ENCODE peak calls at places on chromosome 18, in eight cellular contexts. T, I, R, Y, K, Z, E and P are unnamed samples.

GRCh38 chr18:66473882-66474281 is 130.0 kb downstream of the CDH19 start:
- DNase-seq in E (no peak), I (no peak), T (no peak), Y (no peak), K (no peak), R (no peak), Z (no peak), P (no peak)

GRCh38 chr18:74315464-74316256 is at the start of gene C18orf63:
- DNase-seq in R (no peak), Z (no peak), E (no peak), I (no peak), T (no peak), Y (no peak), K (no peak), P (no peak)

GRCh38 chr18:62944454-62944853 is 229.1 kb downstream of the PHLPP1 start:
- DNase-seq in E (no peak), R (no peak), Y (no peak), I (no peak), T (no peak), Z (no peak), K (no peak), P (no peak)

GRCh38 chr18:12645751-12646203 is 12.1 kb downstream of the SPIRE1 start:
- DNase-seq in Z (peak; percentile 55), T (no peak), I (peak; percentile 70), Y (no peak), R (no peak), E (peak; percentile 74), K (no peak), P (no peak)

GRCh38 chr18:45267622-45268021 is 347.7 kb upstream of the SLC14A2 start:
- DNase-seq in Y (no peak), Z (no peak), E (no peak), T (no peak), K (no peak), R (no peak), I (no peak), P (no peak)

GRCh38 chr18:62848946-62849345 is 133.6 kb downstream of the PHLPP1 start:
- DNase-seq in T (no peak), I (peak; percentile 14), Y (no peak), K (no peak), R (no peak), Z (no peak), E (no peak), P (no peak)

GRCh38 chr18:67519582-67519981 is 3.1 kb upstream of the DSEL start:
- DNase-seq in K (no peak), E (no peak), Z (no peak), T (no peak), I (peak; percentile 17), Y (no peak), R (no peak), P (no peak)

GRCh38 chr18:11999431-11999830 is 18.1 kb downstream of the IMPA2 start:
- DNase-seq in R (no peak), Y (no peak), E (no peak), Z (no peak), K (no peak), I (no peak), T (no peak), P (no peak)

GRCh38 chr18:9242987-9243386 is 91.6 kb upstream of the TWSG1 start:
- DNase-seq in I (no peak), Y (no peak), Z (no peak), K (no peak), E (no peak), R (no peak), T (no peak), P (no peak)

GRCh38 chr18:35029103-35029502 is 12.1 kb upstream of the MAPRE2 start:
- DNase-seq in Z (peak; percentile 37), I (no peak), K (no peak), Y (no peak), E (no peak), R (no peak), T (no peak), P (no peak)

GRCh38 chr18:42053188-42053781 is 98.3 kb downstream of the PIK3C3 start:
- DNase-seq in K (peak; percentile 55), E (peak; percentile 49), I (peak; percentile 65), Z (peak; percentile 51), R (peak; percentile 26), T (peak; percentile 75), Y (peak; percentile 33), P (peak; percentile 28)

GRCh38 chr18:31876707-31877106 is 66.2 kb downstream of the TRAPPC8 start:
- DNase-seq in E (no peak), R (no peak), T (no peak), K (no peak), I (peak; percentile 66), Y (no peak), Z (no peak), P (no peak)

GRCh38 chr18:9333441-9334350 is 877 bp upstream of the TWSG1 start:
- DNase-seq in E (no peak), R (no peak), K (peak; percentile 46), Y (no peak), I (no peak), Z (no peak), T (peak; percentile 3), P (peak; percentile 34)

GRCh38 chr18:39806519-39806918 is 2148.5 kb upstream of the PIK3C3 start:
- DNase-seq in T (no peak), E (no peak), Z (no peak), K (no peak), I (peak; percentile 52), Y (no peak), R (peak; percentile 21), P (no peak)

GRCh38 chr18:46174317-46175039 is 70.3 kb downstream of the HAUS1 start:
- DNase-seq in Z (peak; percentile 38), I (peak; percentile 67), E (peak; percentile 36), K (peak; percentile 39), Y (peak; percentile 71), T (no peak), R (no peak), P (peak; percentile 43)

GRCh38 chr18:12421732-12422131 is 14.0 kb downstream of the PRELID3A start:
- DNase-seq in Z (no peak), E (no peak), R (no peak), Y (no peak), K (no peak), I (no peak), T (no peak), P (no peak)

GRCh38 chr18:59605633-59606192 is 91.5 kb downstream of the CCBE1 start:
- DNase-seq in T (no peak), E (no peak), I (no peak), K (no peak), Y (no peak), Z (peak; percentile 51), R (no peak), P (no peak)

GRCh38 chr18:75211002-75211621 is 515 bp downstream of the TSHZ1 start:
- DNase-seq in T (peak; percentile 28), Y (peak; percentile 65), I (peak; percentile 50), E (no peak), Z (peak; percentile 24), K (peak; percentile 38), R (no peak), P (peak; percentile 29)

DNA sequence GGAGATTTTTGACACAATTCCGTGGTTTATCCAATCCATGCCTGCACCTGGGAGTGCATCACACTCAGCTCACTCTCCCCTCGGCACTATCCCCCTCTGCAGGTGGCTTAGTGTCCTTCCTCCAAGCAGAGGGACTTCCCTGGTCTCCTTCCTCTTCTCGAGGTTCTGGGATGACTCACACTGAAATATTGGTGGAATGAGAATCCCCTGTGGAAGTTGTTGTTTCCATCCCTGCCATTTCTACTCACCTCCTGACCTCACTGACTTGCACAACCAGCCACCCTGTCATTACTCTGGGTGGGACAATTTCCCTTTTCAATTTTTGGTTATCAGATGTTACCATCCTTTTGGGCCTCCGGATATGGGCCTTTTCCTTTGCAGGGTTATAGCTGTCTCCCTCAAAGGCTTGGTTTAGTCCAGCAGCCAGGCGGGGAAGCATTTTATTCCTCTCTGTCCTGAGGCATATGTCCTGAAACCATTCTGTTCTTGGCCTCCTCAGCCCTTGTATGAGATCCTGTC is 59.9 kb downstream of the PTPRM start:
- DNase-seq in T (no peak), Z (no peak), E (no peak), Y (no peak), I (peak; percentile 49), K (no peak), R (peak; percentile 72), P (no peak)
- TF ChIP-seq CTCF in T (no peak), Z (no peak), E (no peak), Y (no peak), I (no peak), K (no peak), R (peak; percentile 52), P (no peak)

DNA sequence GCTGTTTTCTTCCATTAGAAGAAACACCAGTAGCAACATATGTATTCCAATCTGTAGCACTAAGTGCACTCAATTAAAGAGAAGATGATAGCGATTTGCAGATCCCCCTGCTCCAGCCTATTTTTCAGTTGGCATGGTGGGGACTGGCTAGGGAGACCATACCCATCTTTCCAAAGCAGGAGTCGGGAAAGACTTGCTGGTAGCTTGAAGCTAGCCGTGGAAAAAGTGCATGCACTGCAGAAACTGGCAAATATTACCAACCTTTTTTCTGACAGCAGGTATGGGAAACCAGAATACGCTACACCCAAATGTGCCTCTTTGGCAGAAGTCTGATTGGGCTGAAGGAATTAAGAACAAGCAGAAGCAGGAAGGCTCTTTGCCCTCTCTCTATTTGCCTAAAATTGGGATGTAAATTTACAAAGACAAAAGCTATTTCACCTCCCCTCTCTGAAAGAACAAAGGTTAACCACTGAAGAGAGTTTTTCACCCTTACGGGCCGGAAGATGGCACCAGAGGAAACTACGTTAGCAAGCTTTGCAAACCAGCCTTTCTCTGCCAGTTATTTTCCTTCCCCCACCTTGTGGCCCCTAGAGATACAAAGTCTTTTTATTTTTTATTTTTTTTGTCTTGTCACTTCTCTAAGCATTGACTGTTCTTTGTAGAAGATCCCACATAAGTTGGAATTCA is 273.1 kb downstream of the DLGAP1 start:
- DNase-seq in K (no peak), R (no peak), I (no peak), Y (no peak), Z (no peak), E (no peak), T (no peak), P (no peak)
- TF ChIP-seq CTCF in K (no peak), R (no peak), I (no peak), Y (no peak), Z (no peak), E (no peak), T (peak; percentile 43), P (no peak)

GRCh38 chr18:61435064-61435652 is 101.9 kb downstream of the CDH20 start:
- DNase-seq in R (no peak), Z (no peak), E (no peak), K (no peak), Y (no peak), I (peak; percentile 35), T (no peak), P (no peak)
- TF ChIP-seq CTCF in R (peak; percentile 66), Z (no peak), E (peak; percentile 17), K (no peak), Y (peak; percentile 12), I (peak; percentile 56), T (peak; percentile 71), P (no peak)

GRCh38 chr18:29434650-29435049 is 1257.7 kb upstream of the CDH2 start:
- DNase-seq in Y (no peak), R (no peak), K (no peak), Z (no peak), T (no peak), I (no peak), E (no peak), P (no peak)

GRCh38 chr18:29439398-29439797 is 1262.5 kb upstream of the CDH2 start:
- DNase-seq in I (no peak), Z (no peak), T (no peak), E (no peak), K (no peak), Y (no peak), R (no peak), P (no peak)

DNA sequence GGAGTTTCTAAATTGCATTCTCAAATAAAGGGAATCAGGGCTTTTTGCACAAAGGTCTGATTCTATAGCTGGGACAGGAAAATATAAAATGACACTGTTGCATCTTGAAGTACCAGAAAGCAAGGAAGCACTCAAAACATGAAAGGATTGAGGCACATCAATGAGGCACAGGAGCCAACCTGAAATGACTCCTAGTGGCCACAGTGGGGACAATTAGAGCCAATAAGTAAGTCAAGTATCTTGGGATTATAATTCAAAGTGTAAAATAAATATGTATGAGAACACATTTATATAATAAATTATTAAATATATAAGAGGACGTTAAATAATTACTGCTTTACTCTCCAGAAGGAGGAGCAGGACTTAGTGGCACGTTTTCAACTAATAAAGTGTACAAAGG is 1259.5 kb upstream of the CDH2 start:
- DNase-seq in R (no peak), E (no peak), T (no peak), Y (no peak), K (no peak), I (no peak), Z (no peak), P (no peak)
- TF ChIP-seq CTCF in R (no peak), E (no peak), T (peak; percentile 43), Y (no peak), K (no peak), I (peak; percentile 16), Z (no peak), P (no peak)